ENCODE peak calls at places on chromosomes 1 and 21, in five cellular contexts. S, L, C, V and Y are unnamed samples.

GRCh38 chr1:31980835-31981782 is 32.6 kb upstream of the KHDRBS1 start:
- DNase-seq in S (no peak), L (no peak), C (no peak), V (no peak), Y (no peak)

GRCh38 chr1:8809342-8809736 is 8.1 kb downstream of the RERE start:
- DNase-seq in S (no peak), L (no peak), C (no peak), V (no peak), Y (no peak)

GRCh38 chr1:66770240-66770639 is 18.0 kb downstream of the DYNLT5 start:
- DNase-seq in S (no peak), L (no peak), C (no peak), V (no peak), Y (no peak)

GRCh38 chr1:156750932-156751723 is at the start of gene HDGF:
- DNase-seq in S (no peak), L (no peak), C (no peak), V (peak), Y (peak)

GRCh38 chr1:221863635-221864034 is 121.7 kb upstream of the DUSP10 start:
- DNase-seq in S (no peak), L (no peak), C (no peak), V (no peak), Y (no peak)

GRCh38 chr1:118100686-118101300 is 84.2 kb downstream of the SPAG17 start:
- DNase-seq in S (no peak), L (no peak), C (no peak), V (no peak), Y (no peak)

GRCh38 chr1:169529068-169529642 is 43.4 kb upstream of the SLC19A2 start:
- DNase-seq in S (no peak), L (no peak), C (no peak), V (no peak), Y (peak)

GRCh38 chr21:42195378-42196031 is 23.4 kb upstream of the ABCG1 start:
- DNase-seq in S (peak), L (no peak), C (no peak), V (peak), Y (no peak)

GRCh38 chr21:25396135-25396711 is 211.1 kb downstream of the MRPL39 start:
- DNase-seq in S (no peak), L (no peak), C (no peak), V (no peak), Y (no peak)

GRCh38 chr21:31236528-31236927 is 107.5 kb downstream of the TIAM1 start:
- DNase-seq in S (no peak), L (no peak), C (no peak), V (no peak), Y (no peak)

GRCh38 chr1:76942549-76942948 is 75.3 kb downstream of the ST6GALNAC5 start:
- DNase-seq in S (peak), L (no peak), C (no peak), V (no peak), Y (no peak)

GRCh38 chr1:67097305-67097704 is 37.5 kb downstream of the C1orf141 start:
- DNase-seq in S (no peak), L (no peak), C (no peak), V (no peak), Y (peak)

GRCh38 chr1:189662190-189662589 is 815.5 kb downstream of the BRINP3 start:
- DNase-seq in S (peak), L (no peak), C (no peak), V (no peak), Y (no peak)

GRCh38 chr1:206547104-206547503 is 39.8 kb downstream of the RASSF5 start:
- DNase-seq in S (no peak), L (no peak), C (no peak), V (no peak), Y (peak)

GRCh38 chr1:165815725-165816124 is 11.7 kb upstream of the UCK2 start:
- DNase-seq in S (peak), L (no peak), C (no peak), V (no peak), Y (peak)